ENCODE peak calls at places on chromosomes 13 and 19, in eight cellular contexts. S is HepG2, M is sigmoid colon, P is transverse colon, H is suprapubic skin, T is spleen, O is breast epithelium, E is H1. J is an unnamed sample. For H3K4me1, the result is how much of the 10 kb centered on the place peaks cover.

GRCh38 chr13:35995136-35995535 is 136.0 kb downstream of the DCLK1 start:
- DNase-seq in S (no peak), M (no peak), P (no peak), H (no peak), T (no peak), O (no peak), E (no peak), J (no peak)

GRCh38 chr19:10769533-10770491 is 51.9 kb downstream of the DNM2 start:
- DNase-seq in S (peak), M (peak), P (peak), H (no peak), T (no peak), O (no peak), E (no peak), J (peak)

GRCh38 chr19:33366127-33366526 is 7.4 kb upstream of the CEBPG start:
- DNase-seq in S (no peak), M (no peak), P (peak), H (no peak), T (no peak), O (no peak), E (no peak), J (no peak)

GRCh38 chr13:109148243-109148642 is 518.8 kb downstream of the MYO16 start:
- DNase-seq in S (no peak), M (no peak), P (no peak), H (no peak), T (no peak), O (no peak), E (no peak), J (no peak)

GRCh38 chr19:56294557-56294956 is 20.1 kb downstream of the ZSCAN5A start:
- DNase-seq in S (no peak), M (no peak), P (no peak), H (no peak), T (no peak), O (no peak), E (no peak), J (no peak)

GRCh38 chr19:7942981-7943443 is 454 bp downstream of the TIMM44 start:
- DNase-seq in S (peak), M (no peak), P (no peak), H (peak), T (no peak), O (no peak), E (no peak), J (no peak)

GRCh38 chr13:71374471-71375041 is 492.4 kb downstream of the DACH1 start:
- DNase-seq in S (no peak), M (no peak), P (no peak), H (no peak), T (no peak), O (no peak), E (no peak), J (no peak)

GRCh38 chr13:73092831-73093230 is 34.0 kb downstream of the KLF5 start:
- DNase-seq in S (peak), M (no peak), P (no peak), H (no peak), T (no peak), O (no peak), E (no peak), J (no peak)

GRCh38 chr19:38655148-38655824 is 7.8 kb downstream of the ACTN4 start:
- DNase-seq in S (no peak), M (no peak), P (no peak), H (no peak), T (no peak), O (no peak), E (no peak), J (no peak)

GRCh38 chr19:38660724-38661123 is 13.3 kb downstream of the ACTN4 start:
- DNase-seq in S (no peak), M (no peak), P (no peak), H (no peak), T (no peak), O (no peak), E (no peak), J (no peak)

GRCh38 chr19:38658462-38659306 is 11.2 kb downstream of the ACTN4 start:
- DNase-seq in S (peak), M (peak), P (peak), H (no peak), T (no peak), O (no peak), E (no peak), J (peak)

GRCh38 chr19:38656171-38656981 is 8.9 kb downstream of the ACTN4 start:
- DNase-seq in S (peak), M (no peak), P (no peak), H (no peak), T (no peak), O (no peak), E (no peak), J (no peak)

DNA sequence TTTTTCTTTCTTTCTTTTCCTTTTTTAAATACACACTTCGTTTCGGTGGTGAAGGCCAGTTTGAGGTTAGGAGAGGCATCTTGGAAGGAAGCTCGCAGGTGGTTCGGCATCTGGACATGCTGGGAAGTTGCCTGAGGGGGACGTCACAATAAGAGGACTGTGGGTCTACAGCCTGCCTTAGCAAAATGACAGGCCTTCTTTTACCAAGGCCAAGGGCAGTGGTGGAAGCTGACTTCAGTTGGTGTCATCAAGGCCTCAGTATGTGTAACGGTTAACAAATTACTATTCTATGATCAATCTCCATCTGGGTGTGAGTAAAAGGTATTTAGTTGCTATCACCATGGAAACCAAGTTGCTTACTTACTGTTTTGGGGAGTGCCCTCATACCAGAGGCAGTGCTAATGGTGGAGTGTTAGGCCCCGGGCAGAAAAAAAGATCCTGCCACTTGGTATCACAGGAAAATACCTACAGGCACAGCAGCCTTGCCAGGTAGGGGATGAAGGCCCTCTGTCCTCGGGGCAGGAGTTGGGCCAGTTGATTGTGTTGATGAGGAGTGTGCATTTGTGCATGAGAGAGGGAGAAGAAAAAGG is 10.3 kb downstream of the ACTN4 start:
- DNase-seq in S (no peak), M (no peak), P (no peak), H (no peak), T (no peak), O (no peak), E (no peak), J (no peak)
- H3K4me1 ChIP-seq in S (half or more), M (half or more), P (half or more), H (half or more), T (half or more), O (half or more), E (under half), J (half or more)

DNA sequence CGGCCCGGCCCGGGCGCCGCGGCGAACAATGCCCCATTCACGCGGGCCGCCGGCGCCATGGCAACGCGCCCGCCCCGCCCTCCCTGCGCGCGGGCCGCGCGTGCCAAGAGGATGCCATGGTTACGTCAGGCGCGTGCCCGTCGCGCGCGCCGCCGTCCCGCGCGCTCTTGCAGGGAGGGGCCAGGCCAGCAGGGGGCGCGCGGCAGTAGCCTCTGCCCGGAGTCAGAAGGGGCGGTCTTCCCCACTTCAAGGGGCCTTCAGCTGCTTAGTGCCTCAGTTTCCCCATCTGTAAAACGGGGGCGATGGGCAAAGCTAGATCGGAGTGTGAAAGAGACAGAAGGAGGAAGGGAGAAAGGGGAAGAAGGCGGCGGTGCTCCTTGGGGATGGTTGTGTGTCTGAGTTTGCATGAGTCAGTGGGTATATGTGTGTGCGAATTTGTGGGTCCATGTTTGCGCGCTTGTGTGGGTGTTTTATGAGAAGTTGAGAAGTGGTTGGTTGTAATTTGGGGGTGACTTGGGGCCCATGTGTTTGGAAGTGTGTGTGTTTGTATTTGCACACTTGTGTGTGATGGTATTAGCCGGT is 11.6 kb upstream of the NFIX start:
- DNase-seq in S (peak), M (peak), P (peak), H (peak), T (peak), O (peak), E (peak), J (peak)
- TF ChIP-seq POLR2AphosphoS5 in S (no peak), M (no peak), P (no peak), H (no peak), T (peak), O (peak), E (no peak), J (peak)

DNA sequence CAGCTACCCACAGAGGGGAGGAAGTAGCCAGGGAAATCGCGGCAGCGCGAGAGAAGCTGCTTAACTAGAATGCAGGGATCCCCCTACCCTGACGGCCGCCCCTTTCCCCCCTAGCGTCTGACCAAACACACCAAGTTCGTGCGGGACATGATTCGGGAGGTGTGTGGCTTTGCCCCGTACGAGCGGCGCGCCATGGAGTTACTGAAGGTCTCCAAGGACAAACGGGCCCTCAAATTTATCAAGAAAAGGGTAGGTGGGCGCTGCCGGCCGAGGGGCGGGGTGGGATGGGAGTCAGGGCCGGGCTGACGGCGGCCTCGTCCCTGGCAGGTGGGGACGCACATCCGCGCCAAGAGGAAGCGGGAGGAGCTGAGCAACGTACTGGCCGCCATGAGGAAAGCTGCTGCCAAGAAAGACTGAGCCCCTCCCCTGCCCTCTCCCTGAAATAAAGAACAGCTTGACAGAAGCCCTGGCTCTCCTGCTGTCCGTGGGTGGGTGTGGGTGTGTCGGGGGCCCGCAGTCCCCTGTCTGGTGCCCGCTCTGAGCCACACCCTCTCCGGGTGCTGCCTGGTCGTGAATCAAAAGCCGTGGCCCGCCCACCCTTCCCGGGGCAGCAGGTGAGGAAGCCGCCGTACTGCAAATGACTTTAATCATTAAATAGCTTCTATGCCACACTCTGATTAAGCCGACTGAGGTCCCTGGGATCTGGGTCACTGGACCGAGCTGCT is 1.3 kb downstream of the RPL36 start:
- DNase-seq in S (no peak), M (peak), P (peak), H (no peak), T (peak), O (peak), E (no peak), J (peak)
- TF ChIP-seq POLR2A in S (no peak), M (no peak), P (no peak), H (no peak), T (no peak), O (no peak), E (peak), J (no peak)

GRCh38 chr19:44750713-44751112 is 2.2 kb downstream of the BCL3 start:
- DNase-seq in S (no peak), M (no peak), P (no peak), H (no peak), T (no peak), O (no peak), E (no peak), J (no peak)

GRCh38 chr19:44747739-44748425 is 626 bp upstream of the BCL3 start:
- DNase-seq in S (peak), M (peak), P (peak), H (peak), T (peak), O (no peak), E (peak), J (peak)

GRCh38 chr19:44749318-44749717 is 810 bp downstream of the BCL3 start:
- DNase-seq in S (no peak), M (no peak), P (no peak), H (no peak), T (no peak), O (no peak), E (no peak), J (no peak)

GRCh38 chr19:44748426-44749254 is at the start of gene BCL3:
- DNase-seq in S (no peak), M (peak), P (peak), H (peak), T (peak), O (peak), E (no peak), J (peak)

GRCh38 chr19:44749994-44750393 is 1.5 kb downstream of the BCL3 start:
- DNase-seq in S (no peak), M (no peak), P (no peak), H (no peak), T (no peak), O (no peak), E (no peak), J (no peak)
- H3K4me1 ChIP-seq in S (half or more), M (half or more), P (under half), H (half or more), T (half or more), O (under half), E (under half), J (half or more)

GRCh38 chr19:1825909-1826556 is 14.0 kb upstream of the ATP8B3 start:
- DNase-seq in S (peak), M (peak), P (peak), H (no peak), T (peak), O (peak), E (peak), J (peak)

GRCh38 chr19:1828279-1829238 is 16.5 kb upstream of the ATP8B3 start:
- DNase-seq in S (no peak), M (no peak), P (no peak), H (no peak), T (no peak), O (no peak), E (no peak), J (no peak)

GRCh38 chr19:1824252-1824622 is 12.2 kb upstream of the ATP8B3 start:
- DNase-seq in S (no peak), M (no peak), P (no peak), H (no peak), T (no peak), O (no peak), E (no peak), J (no peak)

GRCh38 chr19:1827566-1828278 is 15.6 kb upstream of the ATP8B3 start:
- DNase-seq in S (no peak), M (no peak), P (no peak), H (no peak), T (no peak), O (no peak), E (no peak), J (no peak)

DNA sequence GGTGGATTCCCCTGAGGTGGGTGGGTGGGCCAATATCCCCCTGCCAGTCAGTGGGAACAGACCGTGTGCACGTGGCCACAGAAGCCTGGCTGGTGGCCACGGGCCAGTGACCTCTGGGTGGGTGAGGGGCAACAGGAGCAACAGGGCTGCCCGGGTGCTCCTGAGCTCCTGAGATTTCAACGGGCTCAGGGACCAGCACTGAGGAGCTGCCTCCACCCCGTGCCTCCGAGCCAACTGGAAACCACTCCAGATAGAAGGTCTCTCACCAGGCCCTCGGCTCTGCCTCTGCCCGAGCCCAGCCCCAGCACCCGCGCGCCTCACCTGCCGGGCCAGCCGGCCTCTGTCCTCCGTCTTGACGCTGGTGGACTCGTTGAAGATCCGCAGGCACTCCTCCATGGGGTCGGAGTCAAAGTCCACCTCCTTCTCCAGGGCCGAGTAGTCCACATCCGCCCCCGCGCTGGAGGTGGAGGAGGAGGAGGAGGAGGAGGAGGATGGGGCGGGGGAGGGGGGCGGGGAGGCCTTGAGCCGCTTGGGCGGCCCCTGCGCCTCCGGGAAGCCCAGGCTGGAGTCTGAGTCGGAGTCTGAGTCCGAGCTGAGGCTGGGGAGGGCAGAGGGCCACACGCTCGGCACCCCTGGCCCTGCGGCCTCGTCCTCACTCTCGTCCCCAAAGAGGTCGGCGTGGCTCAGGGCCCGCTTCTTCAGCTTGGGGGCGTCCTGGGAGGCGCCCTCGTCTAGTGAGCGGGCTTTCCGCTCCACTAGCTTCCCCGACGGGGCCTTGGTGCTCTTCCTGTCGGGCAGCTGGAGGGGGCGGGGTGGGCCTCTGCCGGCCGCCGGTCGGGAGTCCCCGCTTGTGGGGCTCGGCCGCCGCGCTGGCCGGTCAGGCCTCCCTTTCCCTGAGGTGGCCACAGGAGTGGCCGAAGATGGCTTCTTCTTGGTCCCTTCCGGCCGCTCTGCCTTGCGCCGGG is 14.8 kb upstream of the ATP8B3 start:
- DNase-seq in S (no peak), M (no peak), P (no peak), H (no peak), T (no peak), O (no peak), E (peak), J (no peak)
- TF ChIP-seq POLR2AphosphoS5 in S (no peak), M (no peak), P (no peak), H (no peak), T (peak), O (no peak), E (no peak), J (no peak)

GRCh38 chr13:97226788-97227627 is 4.9 kb downstream of the MBNL2 start:
- DNase-seq in S (no peak), M (peak), P (peak), H (no peak), T (no peak), O (no peak), E (no peak), J (peak)
- TF ChIP-seq POLR2A in S (no peak), M (no peak), P (no peak), H (no peak), T (no peak), O (no peak), E (no peak), J (no peak)

GRCh38 chr19:45509692-45510015 is 2.4 kb downstream of the VASP start:
- DNase-seq in S (no peak), M (no peak), P (no peak), H (no peak), T (no peak), O (no peak), E (no peak), J (no peak)

GRCh38 chr19:45506991-45507863 is at the start of gene VASP:
- DNase-seq in S (peak), M (peak), P (peak), H (peak), T (peak), O (peak), E (peak), J (peak)

GRCh38 chr19:45508931-45509691 is 1.8 kb downstream of the VASP start:
- DNase-seq in S (peak), M (peak), P (peak), H (no peak), T (peak), O (peak), E (peak), J (peak)

GRCh38 chr19:45507864-45508680 is 793 bp downstream of the VASP start:
- DNase-seq in S (no peak), M (peak), P (peak), H (no peak), T (peak), O (no peak), E (peak), J (peak)

DNA sequence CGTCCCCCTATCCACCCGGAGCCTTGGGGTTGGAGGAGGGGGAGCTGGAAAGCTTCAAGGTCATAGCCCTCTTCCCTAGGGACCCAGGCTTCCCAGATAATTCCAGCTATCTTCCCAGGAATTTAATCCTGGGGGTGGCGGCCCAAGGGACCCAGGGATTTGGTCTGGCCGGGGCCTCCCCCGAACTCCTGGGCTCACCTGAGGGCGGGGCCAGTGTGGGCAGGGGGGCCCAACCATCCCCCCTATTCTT is 1.3 kb downstream of the VASP start:
- DNase-seq in S (no peak), M (no peak), P (no peak), H (no peak), T (no peak), O (no peak), E (no peak), J (no peak)
- H3K4me1 ChIP-seq in S (half or more), M (under half), P (under half), H (under half), T (half or more), O (under half), E (under half), J (half or more)

GRCh38 chr13:51523082-51523518 is 61.2 kb upstream of the WDFY2 start:
- DNase-seq in S (peak), M (no peak), P (peak), H (no peak), T (no peak), O (peak), E (no peak), J (no peak)
- TF ChIP-seq POLR2AphosphoS5 in S (no peak), M (no peak), P (no peak), H (no peak), T (no peak), O (no peak), E (no peak), J (no peak)

DNA sequence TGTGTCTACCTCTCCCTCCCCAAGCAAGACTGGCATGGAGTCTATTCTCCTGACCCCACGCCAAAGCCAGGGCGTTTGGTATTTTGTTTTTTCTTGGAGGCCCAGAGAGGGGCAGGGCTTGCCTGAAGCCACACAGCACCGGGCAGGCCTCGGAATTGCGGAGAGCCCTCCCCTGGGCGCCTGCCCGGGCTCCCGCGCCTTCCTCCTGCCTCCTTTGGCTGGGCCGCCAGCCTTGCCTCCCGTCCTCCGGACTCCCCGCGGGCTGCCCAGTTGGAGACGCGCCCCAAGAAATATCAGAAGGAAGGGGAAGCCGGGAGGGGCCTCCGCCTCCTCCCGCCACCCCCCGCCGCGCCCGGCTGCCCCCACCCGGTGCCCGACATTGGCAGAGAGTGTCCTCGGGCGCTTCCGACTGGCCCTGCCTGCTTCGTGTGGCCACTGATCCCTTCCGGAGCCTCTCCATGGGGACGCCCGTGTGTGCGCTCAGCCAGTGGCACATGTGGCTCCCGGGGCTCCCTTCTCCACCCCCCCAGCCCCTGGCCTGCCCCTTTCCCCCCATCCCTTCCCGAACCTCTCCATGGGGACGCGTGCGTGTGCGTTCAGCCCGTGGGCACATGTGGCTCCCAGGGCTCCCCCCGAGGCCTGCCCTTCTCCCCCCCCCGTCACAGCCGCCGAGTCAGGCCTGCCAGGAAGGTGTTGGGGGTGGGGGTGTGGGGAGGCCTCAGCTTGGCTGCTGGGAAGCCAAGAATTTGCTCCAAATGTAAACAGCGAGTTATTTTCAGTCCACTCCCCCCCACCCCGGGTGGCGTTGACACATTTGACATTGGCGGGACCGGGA is 37.3 kb downstream of the NFIC start:
- DNase-seq in S (peak), M (peak), P (peak), H (peak), T (peak), O (peak), E (no peak), J (peak)
- TF ChIP-seq POLR2A in S (no peak), M (no peak), P (no peak), H (no peak), T (no peak), O (no peak), E (no peak), J (no peak)

J was measured in stomach.